ENCODE peak calls at places on chromosomes 7 and 10, in nine cellular contexts. One of them, this sample, is unnamed.
A peak's percentile ranks its signal among the peaks of the same experiment; 100 is the strongest.

GRCh38 chr10:24385776-24386175 is 176.8 kb downstream of the KIAA1217 start:
- DNase-seq in left lung: no peak
- DNase-seq in cardiac muscle cell: peak; percentile 92
- DNase-seq in brain microvascular endothelial cell: peak; percentile 95
- DNase-seq in PC-9: no peak
- DNase-seq in DND-41: no peak
- DNase-seq in heart left ventricle: no peak
- DNase-seq in bronchial epithelial cell: no peak
- DNase-seq in thoracic aorta: no peak
- DNase-seq in this sample: no peak

GRCh38 chr10:60413306-60414012 is 23.8 kb upstream of the ANK3 start:
- DNase-seq in left lung: no peak
- DNase-seq in cardiac muscle cell: no peak
- DNase-seq in brain microvascular endothelial cell: no peak
- DNase-seq in PC-9: peak; percentile 29
- DNase-seq in DND-41: no peak
- DNase-seq in heart left ventricle: no peak
- DNase-seq in bronchial epithelial cell: peak; percentile 76
- DNase-seq in thoracic aorta: no peak
- DNase-seq in this sample: no peak

GRCh38 chr10:75395955-75396860 is 5.4 kb downstream of the ZNF503 start:
- DNase-seq in left lung: peak; percentile 82
- DNase-seq in cardiac muscle cell: peak; percentile 48
- DNase-seq in brain microvascular endothelial cell: no peak
- DNase-seq in PC-9: peak; percentile 21
- DNase-seq in DND-41: no peak
- DNase-seq in heart left ventricle: peak; percentile 61
- DNase-seq in bronchial epithelial cell: no peak
- DNase-seq in thoracic aorta: no peak
- DNase-seq in this sample: peak; percentile 9

GRCh38 chr7:151717918-151718317 is 159.0 kb downstream of the PRKAG2 start:
- DNase-seq in left lung: peak; percentile 31
- DNase-seq in cardiac muscle cell: no peak
- DNase-seq in brain microvascular endothelial cell: no peak
- DNase-seq in PC-9: no peak
- DNase-seq in DND-41: no peak
- DNase-seq in heart left ventricle: no peak
- DNase-seq in bronchial epithelial cell: no peak
- DNase-seq in thoracic aorta: no peak
- DNase-seq in this sample: no peak

GRCh38 chr10:43125274-43125845 is 12.9 kb upstream of the CSGALNACT2 start:
- DNase-seq in left lung: no peak
- DNase-seq in cardiac muscle cell: no peak
- DNase-seq in brain microvascular endothelial cell: no peak
- DNase-seq in PC-9: no peak
- DNase-seq in DND-41: no peak
- DNase-seq in heart left ventricle: no peak
- DNase-seq in bronchial epithelial cell: no peak
- DNase-seq in thoracic aorta: no peak
- DNase-seq in this sample: no peak

GRCh38 chr10:131860806-131861440 is 39.9 kb upstream of the PPP2R2D start:
- DNase-seq in left lung: no peak
- DNase-seq in cardiac muscle cell: no peak
- DNase-seq in brain microvascular endothelial cell: no peak
- DNase-seq in PC-9: no peak
- DNase-seq in DND-41: no peak
- DNase-seq in heart left ventricle: no peak
- DNase-seq in bronchial epithelial cell: no peak
- DNase-seq in thoracic aorta: no peak
- DNase-seq in this sample: no peak

GRCh38 chr10:89115876-89116627 is 91.1 kb downstream of the CH25H start:
- DNase-seq in left lung: peak; percentile 33
- DNase-seq in cardiac muscle cell: peak; percentile 64
- DNase-seq in brain microvascular endothelial cell: peak; percentile 62
- DNase-seq in PC-9: no peak
- DNase-seq in DND-41: no peak
- DNase-seq in heart left ventricle: no peak
- DNase-seq in bronchial epithelial cell: peak; percentile 86
- DNase-seq in thoracic aorta: no peak
- DNase-seq in this sample: no peak

GRCh38 chr7:80548790-80549530 is 37.1 kb upstream of the GNAT3 start:
- DNase-seq in left lung: no peak
- DNase-seq in cardiac muscle cell: peak; percentile 22
- DNase-seq in brain microvascular endothelial cell: no peak
- DNase-seq in PC-9: no peak
- DNase-seq in DND-41: no peak
- DNase-seq in heart left ventricle: no peak
- DNase-seq in bronchial epithelial cell: no peak
- DNase-seq in thoracic aorta: no peak
- DNase-seq in this sample: no peak

GRCh38 chr7:92064414-92065029 is 69.8 kb downstream of the CYP51A1 start:
- DNase-seq in left lung: no peak
- DNase-seq in cardiac muscle cell: no peak
- DNase-seq in brain microvascular endothelial cell: no peak
- DNase-seq in PC-9: no peak
- DNase-seq in DND-41: no peak
- DNase-seq in heart left ventricle: no peak
- DNase-seq in bronchial epithelial cell: no peak
- DNase-seq in thoracic aorta: no peak
- DNase-seq in this sample: no peak

GRCh38 chr7:1852781-1853618 is 182.9 kb downstream of the ELFN1 start:
- DNase-seq in left lung: peak; percentile 74
- DNase-seq in cardiac muscle cell: no peak
- DNase-seq in brain microvascular endothelial cell: no peak
- DNase-seq in PC-9: no peak
- DNase-seq in DND-41: no peak
- DNase-seq in heart left ventricle: peak; percentile 22
- DNase-seq in bronchial epithelial cell: no peak
- DNase-seq in thoracic aorta: no peak
- DNase-seq in this sample: no peak

GRCh38 chr10:27143686-27144085 is 10.5 kb downstream of the YME1L1 start:
- DNase-seq in left lung: no peak
- DNase-seq in cardiac muscle cell: no peak
- DNase-seq in brain microvascular endothelial cell: no peak
- DNase-seq in PC-9: no peak
- DNase-seq in DND-41: no peak
- DNase-seq in heart left ventricle: no peak
- DNase-seq in bronchial epithelial cell: no peak
- DNase-seq in thoracic aorta: no peak
- DNase-seq in this sample: no peak

GRCh38 chr10:29646238-29646902 is 11.6 kb upstream of the SVIL start:
- DNase-seq in left lung: no peak
- DNase-seq in cardiac muscle cell: peak; percentile 74
- DNase-seq in brain microvascular endothelial cell: peak; percentile 75
- DNase-seq in PC-9: peak; percentile 57
- DNase-seq in DND-41: no peak
- DNase-seq in heart left ventricle: no peak
- DNase-seq in bronchial epithelial cell: peak; percentile 96
- DNase-seq in thoracic aorta: no peak
- DNase-seq in this sample: no peak

GRCh38 chr10:80196270-80196949 is 8.9 kb downstream of the ANXA11 start:
- DNase-seq in left lung: no peak
- DNase-seq in cardiac muscle cell: no peak
- DNase-seq in brain microvascular endothelial cell: peak; percentile 42
- DNase-seq in PC-9: peak; percentile 92
- DNase-seq in DND-41: peak; percentile 28
- DNase-seq in heart left ventricle: peak; percentile 63
- DNase-seq in bronchial epithelial cell: peak; percentile 85
- DNase-seq in thoracic aorta: peak; percentile 62
- DNase-seq in this sample: peak; percentile 48

GRCh38 chr7:158431941-158432347 is 155.7 kb downstream of the PTPRN2 start:
- DNase-seq in left lung: no peak
- DNase-seq in cardiac muscle cell: peak; percentile 93
- DNase-seq in brain microvascular endothelial cell: peak; percentile 99
- DNase-seq in PC-9: no peak
- DNase-seq in DND-41: no peak
- DNase-seq in heart left ventricle: peak; percentile 46
- DNase-seq in bronchial epithelial cell: peak; percentile 99
- DNase-seq in thoracic aorta: peak; percentile 30
- DNase-seq in this sample: no peak
- H3K4me3 ChIP-seq in left lung: no peak overlapping the region
- H3K4me3 ChIP-seq in cardiac muscle cell: no peak overlapping the region
- H3K4me3 ChIP-seq in brain microvascular endothelial cell: no peak overlapping the region
- H3K4me3 ChIP-seq in PC-9: no peak overlapping the region
- H3K4me3 ChIP-seq in DND-41: no peak overlapping the region
- H3K4me3 ChIP-seq in heart left ventricle: no peak overlapping the region
- H3K4me3 ChIP-seq in bronchial epithelial cell: no peak overlapping the region
- H3K4me3 ChIP-seq in thoracic aorta: peak overlapping the region; percentile 43
- H3K4me3 ChIP-seq in this sample: no peak overlapping the region

DNA sequence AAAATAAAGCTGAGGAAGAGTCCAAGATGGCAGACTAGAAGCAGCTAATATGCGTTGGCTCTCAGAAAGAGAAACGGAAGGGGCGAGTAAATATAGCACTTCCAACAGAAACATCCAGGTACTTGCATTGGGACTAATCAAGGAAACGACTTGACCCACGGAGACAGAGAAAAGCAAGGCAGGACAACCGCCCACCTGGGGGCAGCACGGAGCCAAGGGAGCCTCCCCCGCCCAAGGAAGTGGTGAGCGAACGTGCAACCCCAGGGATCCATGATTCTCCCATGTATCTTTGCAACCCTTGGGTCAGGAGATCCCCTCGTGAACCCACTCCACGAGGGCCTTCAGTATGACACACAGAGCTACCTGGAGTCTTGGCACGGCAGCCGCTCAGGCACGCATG is 45.4 kb upstream of the GRM3 start:
- DNase-seq in left lung: peak; percentile 35
- DNase-seq in cardiac muscle cell: no peak
- DNase-seq in brain microvascular endothelial cell: no peak
- DNase-seq in PC-9: peak; percentile 37
- DNase-seq in DND-41: no peak
- DNase-seq in heart left ventricle: no peak
- DNase-seq in bronchial epithelial cell: no peak
- DNase-seq in thoracic aorta: no peak
- DNase-seq in this sample: peak; percentile 36
- TF ChIP-seq CTCF in left lung: no peak
- TF ChIP-seq CTCF in cardiac muscle cell: no peak
- TF ChIP-seq CTCF in brain microvascular endothelial cell: peak; percentile 3
- TF ChIP-seq CTCF in PC-9: no peak
- TF ChIP-seq CTCF in DND-41: peak; percentile 17
- TF ChIP-seq CTCF in heart left ventricle: no peak
- TF ChIP-seq CTCF in bronchial epithelial cell: no peak
- TF ChIP-seq CTCF in thoracic aorta: no peak
- TF ChIP-seq CTCF in this sample: peak; percentile 63

DNA sequence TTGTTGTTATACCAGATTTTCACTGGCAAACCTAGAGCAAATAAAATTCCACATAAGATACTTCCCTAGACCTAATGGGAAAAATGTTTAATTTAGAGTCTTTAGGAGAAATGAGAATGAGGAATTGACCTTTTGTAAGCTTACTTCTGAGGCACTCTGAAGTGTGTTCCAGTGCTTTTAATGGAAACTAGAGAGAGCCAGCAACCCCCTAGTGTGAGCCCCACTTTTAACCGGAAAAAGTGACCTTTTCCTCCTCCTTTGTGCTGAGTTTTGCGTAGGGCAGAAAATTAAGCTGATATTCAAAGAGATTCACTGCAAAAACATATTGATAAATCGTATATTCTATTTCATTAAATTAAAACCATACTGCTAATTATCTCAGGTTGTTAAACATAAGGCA is 5.2 kb downstream of the IKZF1 start:
- DNase-seq in left lung: no peak
- DNase-seq in cardiac muscle cell: no peak
- DNase-seq in brain microvascular endothelial cell: no peak
- DNase-seq in PC-9: no peak
- DNase-seq in DND-41: no peak
- DNase-seq in heart left ventricle: no peak
- DNase-seq in bronchial epithelial cell: no peak
- DNase-seq in thoracic aorta: no peak
- DNase-seq in this sample: no peak
- H3K27me3 ChIP-seq in left lung: peaks cover 26% of the 10 kb centered on the region
- H3K27me3 ChIP-seq in cardiac muscle cell: peaks cover 47% of the 10 kb centered on the region
- H3K27me3 ChIP-seq in brain microvascular endothelial cell: peaks cover 23% of the 10 kb centered on the region
- H3K27me3 ChIP-seq in PC-9: peaks cover 98% of the 10 kb centered on the region
- H3K27me3 ChIP-seq in DND-41: no peaks in the 10 kb centered on the region
- H3K27me3 ChIP-seq in heart left ventricle: peaks cover 7% of the 10 kb centered on the region
- H3K27me3 ChIP-seq in bronchial epithelial cell: peaks cover 12% of the 10 kb centered on the region
- H3K27me3 ChIP-seq in thoracic aorta: no peaks in the 10 kb centered on the region
- H3K27me3 ChIP-seq in this sample: no peaks in the 10 kb centered on the region

DNA sequence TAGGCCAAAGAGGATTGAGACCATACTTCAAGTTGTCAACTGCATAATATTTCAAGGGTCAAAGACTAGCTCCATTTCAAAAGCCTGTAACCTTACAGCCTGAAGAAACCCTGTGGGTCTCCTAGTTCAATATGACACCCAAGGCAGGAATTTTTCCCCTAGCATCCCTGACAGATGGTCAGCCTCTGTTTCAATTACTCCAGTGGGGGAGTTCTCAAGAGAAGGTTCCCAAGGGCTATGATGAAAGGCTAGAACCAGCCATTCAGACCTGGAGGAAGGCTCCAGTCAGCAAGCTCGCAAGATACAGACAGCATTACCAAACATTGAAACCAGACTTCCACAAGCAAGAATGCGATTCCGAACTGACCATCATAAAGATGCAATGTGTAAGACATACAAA is 1.6 kb downstream of the HTR7 start:
- DNase-seq in left lung: no peak
- DNase-seq in cardiac muscle cell: peak; percentile 58
- DNase-seq in brain microvascular endothelial cell: no peak
- DNase-seq in PC-9: no peak
- DNase-seq in DND-41: no peak
- DNase-seq in heart left ventricle: no peak
- DNase-seq in bronchial epithelial cell: no peak
- DNase-seq in thoracic aorta: no peak
- DNase-seq in this sample: no peak
- H3K4me3 ChIP-seq in left lung: no peak overlapping the region
- H3K4me3 ChIP-seq in cardiac muscle cell: no peak overlapping the region
- H3K4me3 ChIP-seq in brain microvascular endothelial cell: peak overlapping the region; percentile 70
- H3K4me3 ChIP-seq in PC-9: no peak overlapping the region
- H3K4me3 ChIP-seq in DND-41: no peak overlapping the region
- H3K4me3 ChIP-seq in heart left ventricle: peak overlapping the region; percentile 68
- H3K4me3 ChIP-seq in bronchial epithelial cell: peak overlapping the region; percentile 71
- H3K4me3 ChIP-seq in thoracic aorta: peak overlapping the region; percentile 89
- H3K4me3 ChIP-seq in this sample: no peak overlapping the region

GRCh38 chr7:20894806-20895205 is 108.1 kb upstream of the SP8 start:
- DNase-seq in left lung: no peak
- DNase-seq in cardiac muscle cell: no peak
- DNase-seq in brain microvascular endothelial cell: no peak
- DNase-seq in PC-9: no peak
- DNase-seq in DND-41: no peak
- DNase-seq in heart left ventricle: no peak
- DNase-seq in bronchial epithelial cell: peak; percentile 70
- DNase-seq in thoracic aorta: no peak
- DNase-seq in this sample: no peak
- TF ChIP-seq CTCF in left lung: no peak
- TF ChIP-seq CTCF in cardiac muscle cell: no peak
- TF ChIP-seq CTCF in brain microvascular endothelial cell: no peak
- TF ChIP-seq CTCF in PC-9: no peak
- TF ChIP-seq CTCF in DND-41: no peak
- TF ChIP-seq CTCF in heart left ventricle: no peak
- TF ChIP-seq CTCF in bronchial epithelial cell: no peak
- TF ChIP-seq CTCF in thoracic aorta: no peak
- TF ChIP-seq CTCF in this sample: no peak

This sample was measured in GM06990.